ENCODE peak calls at places on chromosomes 1 and 21, in seven cellular contexts. S is MM.1S; I is brain microvascular endothelial cell; K is right lobe of liver; R is RWPE2; O is psoas muscle; D is effector memory CD4-positive, alpha-beta T cell. W is an unnamed sample.
A peak's percentile ranks its signal among the peaks of the same experiment; 100 is the strongest.

GRCh38 chr1:11964656-11965055 is 15.6 kb upstream of the MFN2 start:
- DNase-seq in S (no peak), I (no peak), K (no peak), R (no peak), O (no peak), D (no peak), W (no peak)

GRCh38 chr1:52928083-52928404 is 968 bp downstream of the SCP2 start:
- DNase-seq in S (no peak), I (no peak), K (no peak), R (no peak), O (no peak), D (no peak), W (no peak)

GRCh38 chr1:55155522-55155921 is 59.6 kb downstream of the USP24 start:
- DNase-seq in S (no peak), I (no peak), K (no peak), R (no peak), O (peak; percentile 61), D (no peak), W (no peak)

GRCh38 chr1:33060579-33061083 is 20.3 kb upstream of the AZIN2 start:
- DNase-seq in S (no peak), I (peak; percentile 95), K (no peak), R (no peak), O (peak; percentile 63), D (no peak), W (no peak)

GRCh38 chr1:247415423-247416361 is at the start of gene NLRP3:
- DNase-seq in S (no peak), I (peak; percentile 14), K (no peak), R (no peak), O (peak; percentile 25), D (peak; percentile 19), W (peak; percentile 55)

GRCh38 chr21:45892156-45892919 is 89.2 kb upstream of the COL6A1 start:
- DNase-seq in S (no peak), I (no peak), K (no peak), R (peak; percentile 73), O (peak; percentile 1), D (no peak), W (no peak)

GRCh38 chr1:165581926-165582325 is 38.1 kb downstream of the LRRC52 start:
- DNase-seq in S (no peak), I (no peak), K (no peak), R (no peak), O (no peak), D (no peak), W (no peak)

GRCh38 chr1:100137602-100138001 is 4.6 kb downstream of the TRMT13 start:
- DNase-seq in S (no peak), I (no peak), K (no peak), R (no peak), O (no peak), D (no peak), W (no peak)

GRCh38 chr1:205933672-205934618 is 9.3 kb downstream of the SLC26A9 start:
- DNase-seq in S (no peak), I (peak; percentile 34), K (no peak), R (no peak), O (no peak), D (no peak), W (peak; percentile 65)

GRCh38 chr1:233707906-233708292 is 94.0 kb downstream of the KCNK1 start:
- DNase-seq in S (no peak), I (no peak), K (no peak), R (no peak), O (no peak), D (no peak), W (no peak)

GRCh38 chr1:118945460-118945859 is 42.7 kb downstream of the TBX15 start:
- DNase-seq in S (no peak), I (peak; percentile 45), K (no peak), R (no peak), O (no peak), D (no peak), W (no peak)

GRCh38 chr1:116391207-116391606 is 18.2 kb downstream of the ATP1A1 start:
- DNase-seq in S (no peak), I (no peak), K (no peak), R (no peak), O (no peak), D (no peak), W (no peak)

GRCh38 chr1:211611818-211612217 is 32.9 kb upstream of the SLC30A1 start:
- DNase-seq in S (no peak), I (no peak), K (no peak), R (no peak), O (no peak), D (no peak), W (no peak)

GRCh38 chr1:209389258-209389657 is 194.3 kb upstream of the CAMK1G start:
- DNase-seq in S (no peak), I (peak; percentile 82), K (no peak), R (peak; percentile 64), O (no peak), D (no peak), W (peak; percentile 97)

GRCh38 chr1:233613252-233614172 is at the start of gene KCNK1:
- DNase-seq in S (no peak), I (peak; percentile 9), K (peak; percentile 55), R (peak; percentile 77), O (peak; percentile 67), D (no peak), W (peak; percentile 58)

GRCh38 chr1:206658264-206658980 is 23.1 kb downstream of the DYRK3 start:
- DNase-seq in S (peak; percentile 54), I (peak; percentile 11), K (no peak), R (no peak), O (peak; percentile 58), D (peak; percentile 29), W (no peak)

GRCh38 chr1:171590022-171590421 is 32.0 kb upstream of the MYOCOS start:
- DNase-seq in S (no peak), I (peak; percentile 12), K (no peak), R (no peak), O (no peak), D (no peak), W (no peak)

GRCh38 chr1:29052100-29052499 is 71.6 kb downstream of the TMEM200B start:
- DNase-seq in S (no peak), I (no peak), K (no peak), R (no peak), O (no peak), D (no peak), W (no peak)

GRCh38 chr1:29057700-29058099 is 66.0 kb downstream of the TMEM200B start:
- DNase-seq in S (no peak), I (no peak), K (no peak), R (no peak), O (no peak), D (no peak), W (no peak)

GRCh38 chr1:29052951-29053350 is 70.8 kb downstream of the TMEM200B start:
- DNase-seq in S (no peak), I (no peak), K (no peak), R (no peak), O (no peak), D (no peak), W (no peak)

GRCh38 chr1:29055160-29055559 is 68.5 kb downstream of the TMEM200B start:
- DNase-seq in S (no peak), I (no peak), K (no peak), R (no peak), O (no peak), D (no peak), W (no peak)

GRCh38 chr1:29056256-29056655 is 67.4 kb downstream of the TMEM200B start:
- DNase-seq in S (no peak), I (no peak), K (no peak), R (no peak), O (no peak), D (no peak), W (no peak)
- H3K27ac ChIP-seq in S (no peak overlapping the region), I (no peak overlapping the region), K (no peak overlapping the region), R (no peak overlapping the region), O (no peak overlapping the region), D (no peak overlapping the region), W (no peak overlapping the region)

GRCh38 chr1:201277441-201277840 is 5.9 kb upstream of the PKP1 start:
- DNase-seq in S (no peak), I (no peak), K (no peak), R (no peak), O (no peak), D (no peak), W (no peak)

GRCh38 chr1:201272838-201273237 is 10.5 kb upstream of the PKP1 start:
- DNase-seq in S (no peak), I (no peak), K (no peak), R (peak; percentile 16), O (no peak), D (no peak), W (no peak)

GRCh38 chr1:201276891-201277290 is 6.4 kb upstream of the PKP1 start:
- DNase-seq in S (no peak), I (no peak), K (no peak), R (no peak), O (no peak), D (no peak), W (no peak)

GRCh38 chr1:201274616-201275265 is 8.6 kb upstream of the PKP1 start:
- DNase-seq in S (no peak), I (no peak), K (no peak), R (no peak), O (no peak), D (no peak), W (no peak)

DNA sequence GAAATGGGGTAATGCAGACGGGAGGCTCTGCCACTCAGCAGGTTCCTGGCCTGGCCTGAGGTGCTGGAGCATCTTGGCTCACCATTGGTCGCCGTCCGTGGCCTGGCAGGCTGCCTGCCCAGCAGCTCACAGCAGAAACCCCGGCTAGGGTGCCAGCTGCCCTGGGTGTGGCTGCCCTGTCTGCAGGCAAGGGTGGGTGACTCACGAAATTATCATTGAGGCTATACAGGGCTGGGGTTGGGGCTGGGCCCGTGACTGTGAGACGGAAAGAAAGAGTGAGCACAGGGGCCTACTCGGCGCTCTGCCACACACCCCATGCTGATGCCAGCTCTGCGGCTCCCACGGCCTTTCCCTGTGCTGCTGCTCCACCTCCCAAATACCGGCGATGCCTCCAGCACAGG is 8.0 kb upstream of the PKP1 start:
- DNase-seq in S (no peak), I (peak; percentile 49), K (no peak), R (peak; percentile 98), O (peak; percentile 75), D (no peak), W (peak; percentile 97)
- H3K27ac ChIP-seq in S (no peak overlapping the region), I (no peak overlapping the region), K (no peak overlapping the region), R (peak overlapping the region; percentile 67), O (no peak overlapping the region), D (no peak overlapping the region), W (peak overlapping the region; percentile 82)

GRCh38 chr1:8213676-8214075 is 104.2 kb upstream of the SLC45A1 start:
- DNase-seq in S (no peak), I (no peak), K (no peak), R (no peak), O (no peak), D (no peak), W (no peak)

GRCh38 chr1:8211620-8212442 is 106.1 kb upstream of the SLC45A1 start:
- DNase-seq in S (no peak), I (peak; percentile 94), K (no peak), R (peak; percentile 90), O (peak; percentile 47), D (no peak), W (peak; percentile 96)

GRCh38 chr1:8212443-8212920 is 105.4 kb upstream of the SLC45A1 start:
- DNase-seq in S (no peak), I (no peak), K (no peak), R (no peak), O (no peak), D (no peak), W (no peak)

GRCh38 chr1:8214501-8215173 is 103.3 kb upstream of the SLC45A1 start:
- DNase-seq in S (no peak), I (no peak), K (no peak), R (no peak), O (no peak), D (no peak), W (no peak)

GRCh38 chr1:8213136-8213535 is 104.8 kb upstream of the SLC45A1 start:
- DNase-seq in S (no peak), I (no peak), K (no peak), R (no peak), O (no peak), D (no peak), W (no peak)
- H3K27ac ChIP-seq in S (no peak overlapping the region), I (no peak overlapping the region), K (no peak overlapping the region), R (peak overlapping the region; percentile 93), O (no peak overlapping the region), D (no peak overlapping the region), W (peak overlapping the region; percentile 94)

GRCh38 chr1:220497220-220497756 is 30.6 kb upstream of the MARK1 start:
- DNase-seq in S (no peak), I (no peak), K (no peak), R (no peak), O (no peak), D (no peak), W (no peak)
- H3K27ac ChIP-seq in S (no peak overlapping the region), I (no peak overlapping the region), K (no peak overlapping the region), R (no peak overlapping the region), O (no peak overlapping the region), D (no peak overlapping the region), W (peak overlapping the region; percentile 11)